ENCODE peak calls at places on chromosomes 16 and 17, in six cellular contexts. Z is activated CD8-positive, alpha-beta memory T cell treated with anti-CD3 and anti-CD28 coated beads, Interleukin-2, amount 50 U/mL, for 4 hours; J is AG09319; N is ELF-1; U is GM03348; P is NCI-H460. C is an unnamed sample.

GRCh38 chr16:23691483-23692189 is 12.9 kb downstream of the PLK1 start:
- DNase-seq in Z (no peak), J (no peak), N (no peak), U (peak; percentile 24), P (no peak), C (no peak)

GRCh38 chr17:31571124-31571892 is 179.8 kb downstream of the RAB11FIP4 start:
- DNase-seq in Z (no peak), J (peak; percentile 83), N (peak; percentile 85), U (peak; percentile 91), P (no peak), C (no peak)

GRCh38 chr16:67215690-67216089 is 11.2 kb upstream of the TMEM208 start:
- DNase-seq in Z (no peak), J (no peak), N (no peak), U (no peak), P (no peak), C (no peak)

GRCh38 chr16:58317608-58318152 is 22.9 kb upstream of the PRSS54 start:
- DNase-seq in Z (no peak), J (no peak), N (no peak), U (no peak), P (no peak), C (no peak)

GRCh38 chr17:20896153-20896649 is 146.6 kb downstream of the USP22 start:
- DNase-seq in Z (peak; percentile 37), J (no peak), N (no peak), U (peak; percentile 12), P (no peak), C (no peak)

GRCh38 chr17:75546181-75546580 is 20.7 kb downstream of the LLGL2 start:
- DNase-seq in Z (no peak), J (no peak), N (no peak), U (no peak), P (no peak), C (no peak)

GRCh38 chr16:64773184-64773583 is 348.7 kb downstream of the CDH11 start:
- DNase-seq in Z (no peak), J (no peak), N (no peak), U (no peak), P (no peak), C (no peak)

GRCh38 chr17:66893382-66893781 is 58.5 kb downstream of the CACNG5 start:
- DNase-seq in Z (no peak), J (no peak), N (no peak), U (no peak), P (no peak), C (no peak)

GRCh38 chr16:68255712-68256111 is 8.6 kb upstream of the SLC7A6 start:
- DNase-seq in Z (no peak), J (no peak), N (no peak), U (no peak), P (no peak), C (no peak)

GRCh38 chr17:77352441-77352840 is 211.7 kb downstream of the SEC14L1 start:
- DNase-seq in Z (no peak), J (no peak), N (no peak), U (no peak), P (no peak), C (no peak)

GRCh38 chr17:21460358-21460757 is 84.2 kb downstream of the KCNJ12 start:
- DNase-seq in Z (no peak), J (no peak), N (no peak), U (no peak), P (no peak), C (no peak)

GRCh38 chr16:8958344-8958808 is 5.3 kb downstream of the USP7 start:
- DNase-seq in Z (no peak), J (no peak), N (peak; percentile 45), U (peak; percentile 74), P (no peak), C (no peak)

C was measured in GM20000.